ENCODE peak calls at places on chromosomes 2 and 18, in nine cellular contexts. X is MV-4-11; T is Panc1; I is T follicular helper cell; U is Calu3; W is CD4-positive, alpha-beta T cell; Q is GM03348; N is HFFc6; G is activated CD8-positive, alpha-beta T cell treated with anti-CD3 and anti-CD28 coated beads for 36 hours. M is an unnamed sample.

GRCh38 chr2:64599469-64599868 is 54.2 kb downstream of the SERTAD2 start:
- DNase-seq in X (no peak), T (no peak), I (no peak), U (no peak), W (no peak), Q (no peak), N (no peak), G (no peak), M (peak; percentile 3)

GRCh38 chr2:11628675-11629074 is 41.3 kb downstream of the NTSR2 start:
- DNase-seq in X (no peak), T (no peak), I (no peak), U (no peak), W (no peak), Q (no peak), N (no peak), G (no peak), M (no peak)

GRCh38 chr2:130837175-130837810 is 579 bp downstream of the ARHGEF4 start:
- DNase-seq in X (no peak), T (no peak), I (no peak), U (no peak), W (no peak), Q (no peak), N (no peak), G (no peak), M (no peak)

GRCh38 chr18:64271264-64271663 is 122.4 kb upstream of the LINC00305 start:
- DNase-seq in X (no peak), T (no peak), I (no peak), U (no peak), W (no peak), Q (no peak), N (no peak), G (no peak), M (no peak)

GRCh38 chr2:127143851-127144782 is 37.2 kb upstream of the BIN1 start:
- DNase-seq in X (peak; percentile 48), T (no peak), I (no peak), U (no peak), W (no peak), Q (peak; percentile 57), N (peak; percentile 64), G (no peak), M (peak; percentile 75)

GRCh38 chr2:222105046-222105445 is 193.8 kb downstream of the PAX3 start:
- DNase-seq in X (no peak), T (no peak), I (no peak), U (no peak), W (no peak), Q (no peak), N (no peak), G (no peak), M (peak; percentile 83)

GRCh38 chr2:101693991-101694588 is 3.4 kb upstream of the MAP4K4 start:
- DNase-seq in X (no peak), T (no peak), I (no peak), U (no peak), W (no peak), Q (no peak), N (no peak), G (no peak), M (no peak)

GRCh38 chr2:220434365-220434764 is 806.9 kb downstream of the SLC4A3 start:
- DNase-seq in X (no peak), T (no peak), I (no peak), U (no peak), W (no peak), Q (no peak), N (peak; percentile 71), G (no peak), M (peak; percentile 77)

GRCh38 chr2:171996021-171996420 is 3.7 kb upstream of the METAP1D start:
- DNase-seq in X (no peak), T (no peak), I (no peak), U (no peak), W (no peak), Q (no peak), N (no peak), G (no peak), M (no peak)

GRCh38 chr18:9218052-9218451 is 81.5 kb downstream of the ANKRD12 start:
- DNase-seq in X (no peak), T (no peak), I (no peak), U (no peak), W (no peak), Q (no peak), N (no peak), G (no peak), M (no peak)

GRCh38 chr2:30736461-30737325 is 70.6 kb downstream of the CAPN13 start:
- DNase-seq in X (no peak), T (no peak), I (no peak), U (no peak), W (no peak), Q (no peak), N (no peak), G (no peak), M (no peak)

GRCh38 chr2:221380049-221380448 is 192.1 kb downstream of the EPHA4 start:
- DNase-seq in X (no peak), T (no peak), I (no peak), U (no peak), W (no peak), Q (no peak), N (no peak), G (no peak), M (no peak)

GRCh38 chr2:118808429-118808809 is 39.0 kb downstream of the EN1 start:
- DNase-seq in X (no peak), T (no peak), I (no peak), U (no peak), W (no peak), Q (peak; percentile 71), N (no peak), G (no peak), M (no peak)

GRCh38 chr2:75432761-75433361 is 127.9 kb downstream of the EVA1A start:
- DNase-seq in X (no peak), T (no peak), I (no peak), U (no peak), W (no peak), Q (peak; percentile 5), N (no peak), G (no peak), M (peak; percentile 37)

GRCh38 chr2:152421521-152422367 is 86.8 kb downstream of the FMNL2 start:
- DNase-seq in X (peak; percentile 94), T (peak; percentile 89), I (no peak), U (peak; percentile 66), W (no peak), Q (peak; percentile 85), N (peak; percentile 98), G (no peak), M (peak; percentile 99)

GRCh38 chr18:70709720-70710119 is 420.9 kb downstream of the SOCS6 start:
- DNase-seq in X (no peak), T (no peak), I (no peak), U (no peak), W (no peak), Q (no peak), N (no peak), G (no peak), M (no peak)

M was measured in HT1080.